ENCODE peak calls at places on chromosomes 13 and 19, in four cellular contexts. B is lower lobe of right lung, G is Karpas-422, S is GM06990. M is an unnamed sample.
A peak's percentile ranks its signal among the peaks of the same experiment; 100 is the strongest.

GRCh38 chr19:590396-590745 is 690 bp downstream of the HCN2 start:
- DNase-seq in B (no peak), G (no peak), S (no peak), M (no peak)

GRCh38 chr19:33309826-33310225 is 7.5 kb upstream of the CEBPA start:
- DNase-seq in B (no peak), G (no peak), S (no peak), M (no peak)

GRCh38 chr13:33953203-33953602 is 135.3 kb downstream of the RFC3 start:
- DNase-seq in B (no peak), G (no peak), S (no peak), M (no peak)

GRCh38 chr13:69959041-69959440 is 148.6 kb upstream of the ATXN8OS start:
- DNase-seq in B (no peak), G (peak; percentile 20), S (no peak), M (no peak)

GRCh38 chr13:33031277-33031676 is 15.1 kb downstream of the KL start:
- DNase-seq in B (no peak), G (no peak), S (no peak), M (no peak)

GRCh38 chr13:66117573-66117972 is 1112.6 kb downstream of the PCDH9 start:
- DNase-seq in B (no peak), G (no peak), S (no peak), M (no peak)

GRCh38 chr19:18135712-18136584 is 17.0 kb upstream of the PIK3R2 start:
- DNase-seq in B (no peak), G (no peak), S (no peak), M (no peak)

GRCh38 chr19:45498411-45499195 is at the start of gene PPM1N:
- DNase-seq in B (no peak), G (peak; percentile 91), S (peak; percentile 86), M (no peak)

GRCh38 chr19:5644051-5644450 is 21.2 kb downstream of the SAFB start:
- DNase-seq in B (no peak), G (no peak), S (no peak), M (no peak)

GRCh38 chr19:7895565-7895964 is 7.3 kb downstream of the LRRC8E start:
- DNase-seq in B (no peak), G (no peak), S (no peak), M (no peak)

GRCh38 chr19:39265321-39265916 is 2.8 kb upstream of the IFNL2 start:
- DNase-seq in B (no peak), G (no peak), S (no peak), M (no peak)

GRCh38 chr13:85266331-85266730 is 532.9 kb downstream of the SLITRK6 start:
- DNase-seq in B (no peak), G (no peak), S (no peak), M (no peak)

GRCh38 chr19:55553217-55554182 is 8.2 kb upstream of the SBK3 start:
- DNase-seq in B (no peak), G (no peak), S (no peak), M (no peak)

GRCh38 chr19:50332264-50333038 is 3.3 kb upstream of the KCNC3 start:
- DNase-seq in B (peak; percentile 55), G (peak; percentile 69), S (no peak), M (no peak)

GRCh38 chr13:79678100-79678499 is 197.1 kb downstream of the NDFIP2 start:
- DNase-seq in B (no peak), G (no peak), S (no peak), M (no peak)

GRCh38 chr13:106183410-106184128 is 351.9 kb downstream of the EFNB2 start:
- DNase-seq in B (no peak), G (no peak), S (no peak), M (no peak)

GRCh38 chr13:48009298-48009697 is 8.2 kb upstream of the SUCLA2 start:
- DNase-seq in B (no peak), G (no peak), S (no peak), M (no peak)

GRCh38 chr19:17184381-17184841 is 30.7 kb upstream of the USE1 start:
- DNase-seq in B (no peak), G (no peak), S (no peak), M (no peak)

GRCh38 chr13:112056284-112056727 is 10.6 kb upstream of the SOX1 start:
- DNase-seq in B (no peak), G (no peak), S (no peak), M (no peak)

GRCh38 chr13:38213307-38213706 is 136.3 kb upstream of the UFM1 start:
- DNase-seq in B (no peak), G (no peak), S (no peak), M (no peak)

GRCh38 chr13:64052526-64052925 is 2636.9 kb upstream of the PCDH20 start:
- DNase-seq in B (no peak), G (peak; percentile 53), S (no peak), M (no peak)

GRCh38 chr19:7869910-7870511 is 4.2 kb downstream of the PRR36 start:
- DNase-seq in B (peak; percentile 70), G (peak; percentile 86), S (peak; percentile 80), M (no peak)

GRCh38 chr13:59274958-59275727 is 888.6 kb downstream of the DIAPH3 start:
- DNase-seq in B (no peak), G (no peak), S (no peak), M (no peak)

GRCh38 chr13:36193151-36193855 is 21.1 kb downstream of the SOHLH2 start:
- DNase-seq in B (no peak), G (no peak), S (no peak), M (no peak)

GRCh38 chr13:31898383-31899071 is 133.0 kb upstream of the FRY start:
- DNase-seq in B (no peak), G (no peak), S (no peak), M (no peak)

GRCh38 chr13:110393761-110394160 is 86.7 kb downstream of the COL4A2 start:
- DNase-seq in B (no peak), G (no peak), S (no peak), M (no peak)

GRCh38 chr13:20492641-20493040 is 33.0 kb downstream of the CRYL1 start:
- DNase-seq in B (no peak), G (no peak), S (no peak), M (no peak)

GRCh38 chr19:55486971-55487883 is 1.0 kb upstream of the SSC5D start:
- DNase-seq in B (no peak), G (peak; percentile 60), S (no peak), M (no peak)

GRCh38 chr13:23645851-23646250 is 75.6 kb downstream of the TNFRSF19 start:
- DNase-seq in B (no peak), G (no peak), S (no peak), M (no peak)

GRCh38 chr13:43289458-43290255 is 266.3 kb downstream of the DNAJC15 start:
- DNase-seq in B (no peak), G (no peak), S (no peak), M (no peak)

GRCh38 chr13:111411186-111411858 is 90.9 kb downstream of the TEX29 start:
- DNase-seq in B (no peak), G (no peak), S (no peak), M (no peak)

GRCh38 chr13:97616385-97616784 is 182.4 kb downstream of the RAP2A start:
- DNase-seq in B (no peak), G (no peak), S (no peak), M (no peak)

GRCh38 chr13:97621025-97621424 is 187.1 kb downstream of the RAP2A start:
- DNase-seq in B (no peak), G (no peak), S (no peak), M (no peak)

GRCh38 chr13:97627566-97627965 is 193.6 kb downstream of the RAP2A start:
- DNase-seq in B (no peak), G (no peak), S (no peak), M (peak; percentile 78)

DNA sequence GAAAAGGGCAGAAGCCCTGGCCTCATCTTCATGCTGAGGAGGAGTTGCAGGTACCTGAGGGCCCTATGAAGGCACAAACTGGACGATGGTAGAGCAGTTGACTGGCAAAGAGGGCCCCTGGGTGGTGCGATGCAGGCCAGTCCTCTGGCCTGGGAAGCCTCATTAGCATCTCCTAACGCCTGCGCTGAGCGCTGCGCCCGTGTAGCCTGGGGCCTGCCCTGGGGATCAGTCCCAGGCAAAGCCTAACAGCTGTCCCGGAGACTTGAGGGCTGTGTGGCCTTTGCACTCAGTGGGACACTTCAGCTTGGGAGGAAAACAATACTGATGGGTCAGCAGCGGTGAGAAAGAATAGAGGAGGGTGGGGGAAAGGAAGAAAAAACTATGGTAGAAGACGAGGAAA is 187.7 kb downstream of the RAP2A start:
- DNase-seq in B (no peak), G (no peak), S (no peak), M (no peak)
- H3K27me3 ChIP-seq in B (no peaks in the 10 kb centered on the region), G (no peaks in the 10 kb centered on the region), S (no peaks in the 10 kb centered on the region), M (no peaks in the 10 kb centered on the region)

DNA sequence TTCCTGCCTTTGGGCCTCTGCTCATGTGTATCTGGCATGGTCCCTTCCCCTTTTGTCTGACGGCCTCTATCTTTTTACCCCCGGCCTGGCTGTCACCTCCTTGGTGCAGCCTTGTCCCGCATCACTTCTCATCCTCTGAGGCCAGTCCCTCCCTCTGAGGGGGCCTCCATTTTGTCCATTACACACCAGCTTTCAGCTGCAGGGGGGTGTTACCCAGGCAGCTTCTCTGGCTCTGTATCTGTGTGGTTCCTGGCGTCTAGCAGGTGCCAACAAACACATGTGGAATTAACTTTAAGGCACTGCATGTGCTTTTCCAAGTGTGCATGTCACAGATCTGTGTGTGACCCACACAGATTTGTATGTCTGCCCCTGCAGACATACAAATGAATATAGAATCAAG is 52.4 kb downstream of the LYL1 start:
- DNase-seq in B (no peak), G (no peak), S (no peak), M (no peak)
- H3K27me3 ChIP-seq in B (no peaks in the 10 kb centered on the region), G (no peaks in the 10 kb centered on the region), S (peaks cover 11% of the 10 kb centered on the region), M (no peaks in the 10 kb centered on the region)

GRCh38 chr13:50129923-50130685 is 114.9 kb downstream of the KCNRG start:
- DNase-seq in B (peak; percentile 58), G (peak; percentile 81), S (peak; percentile 26), M (peak; percentile 27)

GRCh38 chr13:50129065-50129922 is 114.0 kb downstream of the KCNRG start:
- DNase-seq in B (no peak), G (peak; percentile 87), S (peak; percentile 22), M (peak; percentile 35)

GRCh38 chr13:50131998-50132936 is 117.0 kb downstream of the KCNRG start:
- DNase-seq in B (no peak), G (no peak), S (no peak), M (no peak)

GRCh38 chr13:50128406-50129048 is 113.3 kb downstream of the KCNRG start:
- DNase-seq in B (no peak), G (peak; percentile 64), S (no peak), M (no peak)

DNA sequence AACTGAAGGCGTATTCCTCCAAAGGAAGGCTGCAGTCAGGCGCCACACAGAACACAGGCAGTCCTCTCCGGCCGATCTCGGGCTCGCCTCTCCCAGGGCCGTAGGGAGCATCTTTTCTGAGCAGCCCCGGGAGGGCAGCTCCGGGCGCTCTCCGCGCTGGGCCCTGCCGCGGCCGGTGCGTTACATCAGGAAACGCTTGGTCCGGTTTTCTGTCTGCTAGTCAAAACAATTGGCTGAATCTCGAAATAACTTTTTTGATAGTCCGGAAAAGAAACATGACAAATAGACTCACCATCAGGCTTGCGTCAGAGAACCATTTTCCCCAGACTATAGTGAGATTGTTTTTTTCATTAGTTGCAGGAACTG is 115.4 kb downstream of the KCNRG start:
- DNase-seq in B (peak; percentile 66), G (no peak), S (peak; percentile 58), M (no peak)
- H3K27me3 ChIP-seq in B (peaks cover 57% of the 10 kb centered on the region), G (no peaks in the 10 kb centered on the region), S (no peaks in the 10 kb centered on the region), M (no peaks in the 10 kb centered on the region)

GRCh38 chr19:13098291-13099072 is 4.2 kb downstream of the LYL1 start:
- DNase-seq in B (peak; percentile 70), G (peak; percentile 71), S (no peak), M (no peak)
- H3K27me3 ChIP-seq in B (no peaks in the 10 kb centered on the region), G (no peaks in the 10 kb centered on the region), S (no peaks in the 10 kb centered on the region), M (no peaks in the 10 kb centered on the region)

M was measured in gastrocnemius medialis.